ENCODE peak calls at places on chromosomes 13 and 19, in ten cellular contexts. J is NCI-H748 treated with DMSO at 0.1 percent for 48 hours; W is A549; Y is ureter; G is naive thymus-derived CD4-positive, alpha-beta T cell; V is DND-41; O is iPS-NIHi11; H is fibroblast of pulmonary artery; I is NAMALWA; L is cardiac muscle cell. T is an unnamed sample.
A peak's percentile ranks its signal among the peaks of the same experiment; 100 is the strongest.

GRCh38 chr13:67408823-67409222 is 178.7 kb upstream of the PCDH9 start:
- DNase-seq in Y (no peak), G (no peak), I (no peak), H (peak; percentile 54), J (no peak), L (no peak), W (no peak), V (no peak), O (no peak), T (no peak)

GRCh38 chr13:111549464-111549863 is 229.0 kb downstream of the TEX29 start:
- DNase-seq in H (no peak), L (no peak), O (no peak), W (no peak), G (no peak), Y (no peak), I (no peak), V (no peak), J (no peak), T (no peak)

GRCh38 chr13:75316427-75316826 is 165.5 kb downstream of the TBC1D4 start:
- DNase-seq in H (peak; percentile 54), J (no peak), G (no peak), W (no peak), O (no peak), L (no peak), I (no peak), Y (no peak), V (no peak), T (no peak)

GRCh38 chr19:30255783-30256509 is 116.2 kb upstream of the ZNF536 start:
- DNase-seq in L (peak; percentile 19), Y (no peak), G (no peak), J (no peak), I (no peak), H (no peak), O (peak; percentile 65), V (no peak), W (no peak), T (no peak)

GRCh38 chr19:29966594-29967249 is 24.7 kb downstream of the URI1 start:
- DNase-seq in O (no peak), L (peak; percentile 15), J (no peak), Y (no peak), W (no peak), I (peak; percentile 55), G (no peak), H (peak; percentile 44), V (no peak), T (no peak)

GRCh38 chr13:28402057-28402381 is 92.9 kb downstream of the FLT1 start:
- DNase-seq in H (no peak), V (no peak), W (no peak), Y (no peak), G (no peak), O (no peak), I (no peak), L (no peak), J (no peak), T (no peak)

GRCh38 chr19:33982706-33983105 is 186.0 kb downstream of the KCTD15 start:
- DNase-seq in Y (no peak), W (no peak), I (no peak), G (no peak), O (no peak), V (no peak), H (no peak), J (no peak), L (no peak), T (no peak)

GRCh38 chr19:36915992-36916830 is at the start of the genes ZNF568 and ZNF829:
- DNase-seq in Y (peak; percentile 88), L (peak; percentile 93), J (peak; percentile 75), O (peak; percentile 86), V (peak; percentile 97), G (peak; percentile 95), H (peak; percentile 89), I (peak; percentile 93), W (peak; percentile 43), T (peak; percentile 92)

GRCh38 chr19:1302534-1303239 is 17.0 kb downstream of the EFNA2 start:
- DNase-seq in H (no peak), L (no peak), J (no peak), O (no peak), W (no peak), G (no peak), Y (no peak), V (no peak), I (no peak), T (no peak)

GRCh38 chr19:35041548-35042055 is at the start of gene HPN:
- DNase-seq in L (peak; percentile 43), G (no peak), Y (no peak), W (no peak), O (peak; percentile 93), I (no peak), H (no peak), J (no peak), V (no peak), T (no peak)

GRCh38 chr13:34124912-34125311 is 307.0 kb downstream of the RFC3 start:
- DNase-seq in Y (no peak), G (no peak), H (no peak), W (no peak), L (no peak), V (no peak), J (peak; percentile 99), I (no peak), O (no peak), T (no peak)

GRCh38 chr13:66835040-66835628 is 395.0 kb downstream of the PCDH9 start:
- DNase-seq in W (peak; percentile 7), O (peak; percentile 27), V (no peak), J (peak; percentile 86), L (peak; percentile 60), I (no peak), H (peak; percentile 66), Y (no peak), G (no peak), T (no peak)

GRCh38 chr19:38090561-38090960 is 133.5 kb downstream of the DPF1 start:
- DNase-seq in V (no peak), W (no peak), J (no peak), I (no peak), G (no peak), L (no peak), Y (no peak), H (no peak), O (no peak), T (no peak)

GRCh38 chr19:42126565-42126964 is 5.7 kb downstream of the POU2F2 start:
- DNase-seq in O (no peak), G (no peak), J (no peak), H (no peak), W (no peak), Y (no peak), L (no peak), V (no peak), I (no peak), T (no peak)

GRCh38 chr19:12864721-12865715 is 16.2 kb downstream of the DNASE2 start:
- DNase-seq in J (no peak), W (no peak), H (no peak), Y (no peak), I (no peak), L (no peak), O (no peak), V (no peak), G (no peak), T (no peak)

GRCh38 chr13:97976551-97977375 is 23.3 kb downstream of the IPO5 start:
- DNase-seq in H (no peak), L (no peak), J (peak; percentile 30), Y (peak; percentile 83), V (no peak), W (no peak), I (no peak), O (peak; percentile 36), G (peak; percentile 88), T (no peak)

GRCh38 chr19:13095934-13096890 is 6.4 kb downstream of the LYL1 start:
- DNase-seq in W (peak; percentile 30), O (peak; percentile 77), G (no peak), Y (no peak), I (peak; percentile 50), L (peak; percentile 73), J (no peak), V (no peak), H (no peak), T (no peak)

GRCh38 chr19:41397086-41398041 is at the start of the genes BCKDHA and EXOSC5:
- DNase-seq in W (peak; percentile 100), V (peak; percentile 99), Y (peak; percentile 99), H (peak; percentile 100), J (peak; percentile 100), L (peak; percentile 100), G (peak; percentile 99), I (peak; percentile 100), O (peak; percentile 99), T (peak; percentile 99)